ENCODE peak calls at places on chromosome 11, in six cellular contexts. R, A, D, Z, N and H are unnamed samples.
A peak's percentile ranks its signal among the peaks of the same experiment; 100 is the strongest.

GRCh38 chr11:86167499-86168161 is 76.9 kb upstream of the EED start:
- DNase-seq in R (no peak), A (no peak), Z (no peak), N (no peak), D (no peak), H (no peak)

GRCh38 chr11:12110201-12110713 is at the start of gene MICAL2:
- DNase-seq in A (peak; percentile 85), D (peak; percentile 65), Z (peak; percentile 77), N (peak; percentile 89), R (peak; percentile 77), H (peak; percentile 95)

GRCh38 chr11:34916810-34917780 is 677 bp downstream of the PDHX start:
- DNase-seq in A (no peak), Z (no peak), D (no peak), N (peak; percentile 8), R (no peak), H (no peak)

GRCh38 chr11:11841121-11841604 is 609 bp upstream of the USP47 start:
- DNase-seq in R (no peak), N (peak; percentile 34), A (no peak), D (peak; percentile 41), Z (peak; percentile 49), H (no peak)

GRCh38 chr11:72070486-72070885 is 9.9 kb downstream of the NUMA1 start:
- DNase-seq in D (no peak), A (no peak), N (peak; percentile 43), Z (no peak), R (no peak), H (no peak)

GRCh38 chr11:69531071-69531716 is 49.7 kb downstream of the LINC01488 start:
- DNase-seq in D (no peak), Z (no peak), R (no peak), N (no peak), A (no peak), H (no peak)

GRCh38 chr11:34601085-34601444 is 19.8 kb upstream of the EHF start:
- DNase-seq in A (no peak), Z (no peak), N (no peak), R (no peak), D (no peak), H (no peak)

GRCh38 chr11:106917973-106918372 is 100.3 kb downstream of the GUCY1A2 start:
- DNase-seq in R (peak; percentile 15), D (no peak), A (no peak), Z (no peak), N (peak; percentile 18), H (peak; percentile 8)

GRCh38 chr11:73797457-73797856 is 9.8 kb downstream of the MRPL48 start:
- DNase-seq in N (no peak), Z (peak; percentile 28), D (no peak), R (no peak), A (no peak), H (no peak)

GRCh38 chr11:94325681-94326080 is 21.3 kb downstream of the IZUMO1R start:
- DNase-seq in A (peak; percentile 20), Z (no peak), R (peak; percentile 41), N (peak; percentile 47), D (no peak), H (peak; percentile 31)

GRCh38 chr11:115206365-115207022 is 297.7 kb downstream of the CADM1 start:
- DNase-seq in R (no peak), N (no peak), A (no peak), Z (no peak), D (no peak), H (no peak)

GRCh38 chr11:92122561-92122960 is 102.1 kb upstream of the FAT3 start:
- DNase-seq in Z (no peak), N (no peak), D (no peak), A (no peak), R (no peak), H (no peak)

GRCh38 chr11:35166369-35167360 is 27.7 kb downstream of the CD44 start:
- DNase-seq in R (peak; percentile 99), Z (no peak), D (peak; percentile 100), A (no peak), N (peak; percentile 91), H (peak; percentile 96)

GRCh38 chr11:120089036-120090001 is 48.6 kb downstream of the TRIM29 start:
- DNase-seq in Z (no peak), R (no peak), A (no peak), N (no peak), D (peak; percentile 88), H (no peak)

GRCh38 chr11:120336641-120337132 is 474 bp downstream of the ARHGEF12 start:
- DNase-seq in A (peak; percentile 42), R (peak; percentile 16), N (peak; percentile 41), D (peak; percentile 40), Z (peak; percentile 18), H (peak; percentile 27)

GRCh38 chr11:119516060-119516459 is 93.1 kb upstream of the THY1 start:
- DNase-seq in A (no peak), R (no peak), Z (no peak), D (no peak), N (no peak), H (no peak)

GRCh38 chr11:80495116-80495515 is 1054.3 kb upstream of the TENM4 start:
- DNase-seq in D (no peak), Z (no peak), N (no peak), A (no peak), R (no peak), H (peak; percentile 17)

GRCh38 chr11:66015094-66015881 is 3.5 kb downstream of the CST6 start:
- DNase-seq in D (no peak), Z (no peak), A (no peak), N (peak; percentile 62), R (peak; percentile 39), H (no peak)

GRCh38 chr11:21931436-21932101 is 261.3 kb upstream of the ANO5 start:
- DNase-seq in R (no peak), Z (no peak), N (no peak), A (no peak), D (no peak), H (no peak)

GRCh38 chr11:12602421-12602820 is 71.8 kb upstream of the TEAD1 start:
- DNase-seq in R (no peak), N (peak; percentile 49), D (no peak), Z (no peak), A (no peak), H (no peak)